ENCODE peak calls at places on chromosomes 3 and 15, in nine cellular contexts. M, I, Q, V, F, D, G, H and Y are unnamed samples.

GRCh38 chr3:13654330-13655073 is 105.6 kb downstream of the FBLN2 start:
- DNase-seq in Q (no peak), V (no peak), D (no peak), I (no peak), G (no peak), F (no peak), M (no peak), H (no peak), Y (peak; percentile 22)

GRCh38 chr15:78873796-78874761 is 1.4 kb downstream of the MORF4L1 start:
- DNase-seq in M (no peak), V (no peak), D (no peak), Q (no peak), F (no peak), H (peak; percentile 23), G (no peak), I (peak; percentile 22), Y (no peak)

GRCh38 chr3:188037116-188037718 is 116.7 kb upstream of the LPP start:
- DNase-seq in Q (no peak), F (peak; percentile 61), V (no peak), D (no peak), I (peak; percentile 54), H (peak; percentile 48), G (no peak), M (peak; percentile 59), Y (no peak)

GRCh38 chr3:36707623-36708409 is 56.5 kb downstream of the DCLK3 start:
- DNase-seq in G (no peak), H (peak; percentile 35), Q (no peak), D (no peak), V (no peak), I (peak; percentile 19), F (no peak), M (no peak), Y (no peak)

GRCh38 chr3:99829844-99830243 is 12.2 kb downstream of the CMSS1 start:
- DNase-seq in M (no peak), Q (no peak), I (no peak), D (no peak), V (no peak), G (no peak), F (no peak), H (no peak), Y (no peak)

GRCh38 chr3:124281453-124282316 is 289.8 kb upstream of the ROPN1 start:
- DNase-seq in Q (no peak), G (no peak), M (no peak), F (no peak), V (peak; percentile 23), H (peak; percentile 49), I (peak; percentile 62), D (peak; percentile 62), Y (no peak)

GRCh38 chr3:147462856-147463255 is 53.7 kb downstream of the ZIC1 start:
- DNase-seq in M (no peak), D (no peak), H (no peak), Q (no peak), G (peak; percentile 11), I (no peak), F (no peak), V (no peak), Y (no peak)

GRCh38 chr15:95590533-95591044 is 739.9 kb upstream of the NR2F2 start:
- DNase-seq in D (no peak), H (peak; percentile 20), Q (no peak), F (no peak), G (no peak), I (no peak), V (no peak), M (no peak), Y (no peak)

GRCh38 chr3:183818706-183819624 is 6.4 kb downstream of the MAP6D1 start:
- DNase-seq in V (no peak), Q (peak; percentile 89), M (no peak), I (no peak), G (no peak), H (no peak), D (no peak), F (no peak), Y (no peak)

GRCh38 chr3:80040113-80040512 is 272.3 kb upstream of the ROBO1 start:
- DNase-seq in M (no peak), I (no peak), F (no peak), D (no peak), V (no peak), H (peak; percentile 32), G (no peak), Q (no peak), Y (no peak)

GRCh38 chr15:60751985-60752952 is 273.3 kb upstream of the ICE2 start:
- DNase-seq in H (peak; percentile 62), Q (peak; percentile 5), D (peak; percentile 43), G (no peak), M (peak; percentile 64), F (no peak), I (no peak), V (no peak), Y (no peak)

GRCh38 chr15:59232476-59232875 is 25.8 kb downstream of the LDHAL6B start:
- DNase-seq in I (no peak), Q (no peak), V (no peak), G (peak; percentile 78), D (no peak), F (no peak), M (no peak), H (peak; percentile 96), Y (no peak)

GRCh38 chr3:118108769-118109168 is 925.9 kb downstream of the IGSF11 start:
- DNase-seq in I (no peak), H (no peak), M (no peak), Q (no peak), D (no peak), V (no peak), F (no peak), G (no peak), Y (no peak)

GRCh38 chr15:29822100-29822684 is at the start of gene TJP1:
- DNase-seq in D (peak; percentile 61), H (peak; percentile 76), I (peak; percentile 81), V (peak; percentile 77), F (peak; percentile 83), G (no peak), M (peak; percentile 84), Q (peak; percentile 64), Y (peak; percentile 70)

GRCh38 chr15:48360841-48361240 is 29.6 kb downstream of the DUT start:
- DNase-seq in H (peak; percentile 58), M (no peak), Q (no peak), D (no peak), G (no peak), I (peak; percentile 28), V (no peak), F (no peak), Y (no peak)

GRCh38 chr15:67967871-67968423 is 86.2 kb upstream of the PIAS1 start:
- DNase-seq in M (peak; percentile 62), I (peak; percentile 48), G (no peak), V (peak; percentile 83), D (peak; percentile 72), H (peak; percentile 71), F (peak; percentile 82), Q (peak; percentile 28), Y (peak; percentile 73)

GRCh38 chr3:37905346-37905745 is 43.7 kb downstream of the CTDSPL start:
- DNase-seq in M (no peak), I (peak; percentile 13), D (no peak), F (no peak), G (no peak), V (no peak), Q (no peak), H (no peak), Y (no peak)

GRCh38 chr3:48417529-48418108 is 12.3 kb downstream of the PLXNB1 start:
- DNase-seq in V (no peak), G (no peak), D (no peak), Q (no peak), F (no peak), M (no peak), I (no peak), H (no peak), Y (no peak)

GRCh38 chr3:98612587-98612986 is 19.2 kb upstream of the CPOX start:
- DNase-seq in D (peak; percentile 13), G (no peak), M (no peak), H (no peak), V (peak; percentile 56), Q (no peak), I (peak; percentile 3), F (peak; percentile 76), Y (no peak)

GRCh38 chr3:34387831-34388564 is 589.6 kb downstream of the PDCD6IP start:
- DNase-seq in H (no peak), D (no peak), G (no peak), F (peak; percentile 36), V (peak; percentile 16), M (peak; percentile 10), I (no peak), Q (no peak), Y (no peak)

GRCh38 chr3:58306662-58307286 is 454 bp downstream of the HTD2 start:
- DNase-seq in H (peak; percentile 41), M (peak; percentile 48), F (peak; percentile 54), Q (no peak), G (no peak), D (no peak), I (peak; percentile 40), V (peak; percentile 27), Y (no peak)

GRCh38 chr3:13963137-13963886 is 83.4 kb upstream of the WNT7A start:
- DNase-seq in H (no peak), G (no peak), I (no peak), D (no peak), Q (no peak), V (no peak), M (no peak), F (no peak), Y (no peak)

GRCh38 chr3:153963012-153963411 is 158.2 kb upstream of the ARHGEF26 start:
- DNase-seq in F (no peak), D (no peak), G (no peak), Q (no peak), M (no peak), V (no peak), H (no peak), I (no peak), Y (no peak)

GRCh38 chr15:37837276-37837675 is 97.2 kb upstream of the TMCO5A start:
- DNase-seq in F (no peak), H (peak; percentile 79), G (no peak), I (no peak), M (no peak), D (no peak), V (no peak), Q (no peak), Y (no peak)

GRCh38 chr15:25345943-25346342 is 92.9 kb downstream of the UBE3A start:
- DNase-seq in G (peak; percentile 4), F (peak; percentile 60), V (peak; percentile 41), D (no peak), H (peak; percentile 65), Q (peak; percentile 3), M (no peak), I (peak; percentile 20), Y (no peak)

GRCh38 chr15:47507221-47507985 is 209.9 kb upstream of the SEMA6D start:
- DNase-seq in G (no peak), H (no peak), I (no peak), V (no peak), D (no peak), F (no peak), Q (no peak), M (no peak), Y (no peak)

GRCh38 chr3:59839810-59840515 is 790.1 kb upstream of the CFAP20DC start:
- DNase-seq in Q (no peak), G (no peak), M (no peak), I (no peak), V (no peak), F (no peak), H (no peak), D (no peak), Y (no peak)

GRCh38 chr3:150407051-150407817 is 864 bp upstream of the TSC22D2 start:
- DNase-seq in G (peak; percentile 45), H (peak; percentile 79), M (no peak), I (peak; percentile 34), D (no peak), V (no peak), Q (no peak), F (no peak), Y (no peak)

GRCh38 chr3:557972-558371 is 361.4 kb downstream of the CHL1 start:
- DNase-seq in G (no peak), I (no peak), M (no peak), H (no peak), V (no peak), F (no peak), D (no peak), Q (no peak), Y (no peak)

GRCh38 chr15:35308802-35309201 is 223.7 kb upstream of the NANOGP8 start:
- DNase-seq in G (peak; percentile 96), Q (no peak), V (no peak), D (no peak), H (peak; percentile 95), F (no peak), I (no peak), M (no peak), Y (no peak)

GRCh38 chr3:122562923-122563716 is 980 bp downstream of the PARP9 start:
- DNase-seq in Q (no peak), V (no peak), F (no peak), H (no peak), M (no peak), I (no peak), D (no peak), G (no peak), Y (no peak)